ENCODE peak calls at places on chromosomes 12 and 14, in eight cellular contexts. C is HCEC 1CT; K is stimulated activated naive CD4-positive, alpha-beta T cell; O is bronchial epithelial cell; L is left cardiac atrium; N is cardiac fibroblast; G is non-pigmented ciliary epithelial cell; U is transverse colon. W is an unnamed sample.

GRCh38 chr12:14167005-14167628 is 185.7 kb upstream of the GRIN2B start:
- DNase-seq in C (peak; percentile 54), K (no peak), O (peak; percentile 43), L (no peak), N (peak; percentile 64), G (peak; percentile 18), U (peak; percentile 46), W (no peak)

GRCh38 chr12:39883411-39883810 is 222.5 kb downstream of the SLC2A13 start:
- DNase-seq in C (no peak), K (no peak), O (no peak), L (no peak), N (no peak), G (no peak), U (no peak), W (no peak)

GRCh38 chr14:92755495-92755894 is 7.1 kb upstream of the LGMN start:
- DNase-seq in C (peak; percentile 34), K (no peak), O (no peak), L (no peak), N (peak; percentile 36), G (no peak), U (no peak), W (no peak)

GRCh38 chr12:12503384-12504078 is 59.1 kb downstream of the DUSP16 start:
- DNase-seq in C (no peak), K (no peak), O (no peak), L (no peak), N (no peak), G (no peak), U (no peak), W (no peak)

GRCh38 chr12:70733385-70733784 is 96.2 kb upstream of the PTPRB start:
- DNase-seq in C (peak; percentile 60), K (no peak), O (peak; percentile 71), L (no peak), N (peak; percentile 84), G (peak; percentile 48), U (no peak), W (no peak)

GRCh38 chr14:20652996-20653975 is 11.8 kb upstream of the OR6S1 start:
- DNase-seq in C (peak; percentile 78), K (no peak), O (peak; percentile 78), L (no peak), N (peak; percentile 61), G (no peak), U (no peak), W (no peak)

GRCh38 chr12:113874999-113875561 is 91.0 kb downstream of the RBM19 start:
- DNase-seq in C (peak; percentile 9), K (no peak), O (no peak), L (no peak), N (peak; percentile 76), G (no peak), U (peak; percentile 25), W (no peak)

GRCh38 chr12:12749433-12749832 is 32.3 kb downstream of the CDKN1B start:
- DNase-seq in C (no peak), K (no peak), O (no peak), L (no peak), N (peak; percentile 22), G (no peak), U (peak; percentile 24), W (no peak)

GRCh38 chr12:121400332-121401139 is 618 bp downstream of the RNF34 start:
- DNase-seq in C (peak; percentile 36), K (peak; percentile 64), O (peak; percentile 85), L (peak; percentile 43), N (peak; percentile 29), G (no peak), U (peak; percentile 52), W (peak; percentile 25)

GRCh38 chr14:76904740-76905569 is 78.7 kb downstream of the LRRC74A start:
- DNase-seq in C (peak; percentile 94), K (peak; percentile 47), O (peak; percentile 98), L (peak; percentile 78), N (peak; percentile 92), G (peak; percentile 80), U (peak; percentile 61), W (peak; percentile 52)

GRCh38 chr14:64232095-64232830 is 61.9 kb downstream of the ESR2 start:
- DNase-seq in C (peak; percentile 99), K (no peak), O (peak; percentile 22), L (no peak), N (peak; percentile 76), G (peak; percentile 81), U (no peak), W (no peak)

GRCh38 chr14:24251880-24252288 is 9.5 kb upstream of the TINF2 start:
- DNase-seq in C (peak; percentile 32), K (no peak), O (peak; percentile 51), L (no peak), N (no peak), G (no peak), U (no peak), W (no peak)

GRCh38 chr12:8697476-8698131 is at the start of gene RIMKLB:
- DNase-seq in C (peak; percentile 48), K (peak; percentile 55), O (peak; percentile 31), L (peak; percentile 89), N (peak; percentile 83), G (no peak), U (peak; percentile 80), W (peak; percentile 88)

GRCh38 chr12:47160296-47161244 is 80.8 kb upstream of the AMIGO2 start:
- DNase-seq in C (no peak), K (no peak), O (no peak), L (no peak), N (no peak), G (no peak), U (no peak), W (no peak)

GRCh38 chr12:113241191-113242017 is 20.1 kb downstream of the TPCN1 start:
- DNase-seq in C (peak; percentile 93), K (no peak), O (peak; percentile 98), L (peak; percentile 18), N (no peak), G (peak; percentile 80), U (peak; percentile 74), W (no peak)